ENCODE peak calls at places on chromosomes 12 and 14, in four cellular contexts. N, O, C and D are unnamed samples.

GRCh38 chr12:33703221-33703620 is 263.6 kb upstream of the SYT10 start:
- DNase-seq in N (no peak), O (no peak), C (no peak), D (peak; percentile 48)

GRCh38 chr14:92513204-92513965 is at the start of gene RIN3:
- DNase-seq in N (peak; percentile 46), O (no peak), C (peak; percentile 52), D (no peak)

GRCh38 chr14:71319646-71320045 is 412.4 kb downstream of the PCNX1 start:
- DNase-seq in N (peak; percentile 17), O (peak; percentile 30), C (no peak), D (no peak)

GRCh38 chr12:106645074-106645421 is 62.2 kb downstream of the RFX4 start:
- DNase-seq in N (no peak), O (no peak), C (peak; percentile 18), D (no peak)

GRCh38 chr12:53074999-53075370 is 4.2 kb downstream of the SPRYD3 start:
- DNase-seq in N (peak; percentile 23), O (no peak), C (no peak), D (no peak)

GRCh38 chr14:68297011-68297410 is 477.4 kb downstream of the RAD51B start:
- DNase-seq in N (no peak), O (no peak), C (no peak), D (no peak)

GRCh38 chr12:26028953-26029740 is 70.7 kb downstream of the RASSF8 start:
- DNase-seq in N (peak; percentile 37), O (peak; percentile 25), C (no peak), D (peak; percentile 20)

GRCh38 chr14:68688872-68689371 is 103.9 kb downstream of the ZFP36L1 start:
- DNase-seq in N (peak; percentile 59), O (peak; percentile 36), C (peak; percentile 70), D (no peak)

GRCh38 chr12:57620936-57621496 is 9.8 kb downstream of the ARHGEF25 start:
- DNase-seq in N (no peak), O (no peak), C (no peak), D (no peak)

GRCh38 chr12:20006856-20007255 is 361.5 kb upstream of the PDE3A start:
- DNase-seq in N (no peak), O (no peak), C (no peak), D (no peak)

GRCh38 chr14:54331516-54331915 is 65.3 kb upstream of the CDKN3 start:
- DNase-seq in N (no peak), O (no peak), C (no peak), D (no peak)

GRCh38 chr14:65110525-65110924 is 8.2 kb upstream of the MAX start:
- DNase-seq in N (no peak), O (no peak), C (no peak), D (no peak)

GRCh38 chr14:76193696-76194095 is 42.0 kb downstream of the GPATCH2L start:
- DNase-seq in N (no peak), O (no peak), C (peak; percentile 14), D (peak; percentile 20)

GRCh38 chr12:47361389-47362031 is 281.8 kb upstream of the AMIGO2 start:
- DNase-seq in N (peak; percentile 67), O (no peak), C (no peak), D (peak; percentile 31)

GRCh38 chr12:24255920-24256635 is 306.6 kb upstream of the SOX5 start:
- DNase-seq in N (no peak), O (no peak), C (no peak), D (no peak)

GRCh38 chr12:55687746-55688145 is 20.0 kb downstream of the ITGA7 start:
- DNase-seq in N (no peak), O (no peak), C (no peak), D (no peak)

GRCh38 chr14:96956464-96957239 is 159.5 kb downstream of the VRK1 start:
- DNase-seq in N (no peak), O (no peak), C (no peak), D (no peak)

GRCh38 chr12:113235976-113236375 is 14.7 kb downstream of the TPCN1 start:
- DNase-seq in N (no peak), O (no peak), C (no peak), D (no peak)

GRCh38 chr12:75831413-75831812 is 200.2 kb downstream of the PHLDA1 start:
- DNase-seq in N (no peak), O (no peak), C (peak; percentile 72), D (no peak)

GRCh38 chr14:75822522-75823288 is 159.1 kb downstream of the TGFB3 start:
- DNase-seq in N (peak; percentile 39), O (no peak), C (peak; percentile 91), D (peak; percentile 64)

GRCh38 chr12:67988600-67988999 is 647 bp upstream of the IFNG-AS1 start:
- DNase-seq in N (no peak), O (no peak), C (no peak), D (no peak)

GRCh38 chr12:49609059-49609874 is 3.8 kb upstream of the FAM186B start:
- DNase-seq in N (no peak), O (no peak), C (no peak), D (peak; percentile 48)

GRCh38 chr12:86186449-86186848 is 69.7 kb downstream of the MGAT4C start:
- DNase-seq in N (no peak), O (no peak), C (no peak), D (peak; percentile 2)

GRCh38 chr12:78645956-78646355 is 218.6 kb upstream of the SYT1 start:
- DNase-seq in N (no peak), O (no peak), C (no peak), D (peak; percentile 4)

GRCh38 chr12:94100254-94100653 is 48.1 kb upstream of the PLXNC1 start:
- DNase-seq in N (peak; percentile 70), O (no peak), C (peak; percentile 91), D (peak; percentile 98)

GRCh38 chr12:68403711-68404110 is 71.5 kb upstream of the MDM1 start:
- DNase-seq in N (no peak), O (no peak), C (no peak), D (no peak)

GRCh38 chr12:132322206-132323132 is 6.9 kb downstream of the GALNT9 start:
- DNase-seq in N (no peak), O (no peak), C (no peak), D (no peak)

GRCh38 chr12:89140580-89141236 is 211.6 kb downstream of the DUSP6 start:
- DNase-seq in N (no peak), O (no peak), C (peak; percentile 52), D (no peak)

GRCh38 chr12:92000587-92000986 is 145.1 kb downstream of the BTG1 start:
- DNase-seq in N (no peak), O (no peak), C (peak; percentile 68), D (no peak)

GRCh38 chr12:2772370-2772769 is 22.4 kb upstream of the FKBP4 start:
- DNase-seq in N (no peak), O (no peak), C (no peak), D (no peak)

GRCh38 chr14:68306934-68307758 is 485.7 kb downstream of the ZFP36L1 start:
- DNase-seq in N (no peak), O (no peak), C (peak; percentile 35), D (no peak)

GRCh38 chr12:89217472-89217871 is 134.8 kb downstream of the DUSP6 start:
- DNase-seq in N (no peak), O (no peak), C (no peak), D (peak; percentile 43)

GRCh38 chr12:56337753-56338221 is 897 bp upstream of the IL23A start:
- DNase-seq in N (no peak), O (no peak), C (no peak), D (no peak)

GRCh38 chr12:56763753-56764657 is 881 bp downstream of the HSD17B6 start:
- DNase-seq in N (no peak), O (no peak), C (peak; percentile 52), D (peak; percentile 13)

DNA sequence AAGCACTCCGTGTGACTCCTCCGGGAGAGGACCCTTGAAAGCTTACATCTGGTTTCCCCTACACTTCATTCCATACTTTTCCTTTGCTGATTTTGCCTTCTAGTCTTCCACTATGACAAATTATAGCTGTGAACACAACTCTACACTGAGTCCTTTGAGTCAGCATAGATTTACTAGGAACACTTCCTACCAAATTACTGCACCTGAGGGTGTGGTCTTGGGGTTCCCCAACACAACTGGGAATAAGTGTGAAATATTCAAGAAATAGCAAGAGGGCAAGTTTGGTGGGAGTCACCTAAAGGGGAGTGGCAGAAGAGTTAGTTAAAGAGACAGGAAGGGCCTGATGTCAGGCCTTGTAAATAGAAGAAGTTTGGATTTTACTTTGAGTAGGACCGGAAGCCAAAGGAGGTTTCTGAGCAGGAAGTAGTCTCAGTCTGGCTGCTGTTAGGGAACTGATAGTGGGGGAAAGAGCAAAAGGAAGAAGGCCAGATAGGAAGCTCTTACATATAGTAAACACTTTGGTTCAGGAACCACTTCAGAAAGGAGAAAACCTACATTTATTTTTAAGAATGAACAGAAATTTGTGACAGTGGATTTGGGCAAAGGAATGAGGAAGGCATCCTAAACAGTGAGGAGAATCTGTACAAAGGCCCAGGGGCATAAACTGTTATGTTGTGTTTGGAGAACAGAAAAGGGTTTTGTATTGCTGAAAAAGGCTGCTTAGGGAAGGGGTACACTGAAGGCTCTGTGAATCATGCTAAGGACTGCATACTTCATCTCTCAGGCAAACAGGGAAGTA is 14.3 kb downstream of the SEL1L start:
- DNase-seq in N (no peak), O (no peak), C (no peak), D (no peak)
- H3K27ac ChIP-seq in N (peak overlapping the region; percentile 20), O (no peak overlapping the region), C (no peak overlapping the region), D (no peak overlapping the region)

DNA sequence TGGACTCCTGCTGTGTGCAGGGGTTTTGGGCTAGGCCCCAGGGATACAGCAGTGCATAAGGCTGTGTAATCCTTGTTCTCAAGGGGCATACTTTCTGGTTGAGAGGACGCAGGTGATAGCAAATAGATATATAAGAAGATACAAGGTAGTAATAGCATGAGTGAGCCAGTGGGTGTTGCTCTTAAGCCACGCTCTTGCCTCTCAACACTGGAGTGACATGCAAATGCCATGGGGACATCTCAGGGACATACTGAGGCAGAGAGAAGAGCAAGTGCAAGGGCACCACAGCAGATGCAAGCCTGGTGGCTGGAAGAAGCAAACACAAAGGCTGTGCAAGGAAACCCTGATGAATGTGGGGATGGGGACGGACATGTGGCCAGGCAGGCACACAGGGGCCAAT is 223.3 kb downstream of the CHST11 start:
- DNase-seq in N (no peak), O (peak; percentile 36), C (no peak), D (no peak)
- TF ChIP-seq CTCF in N (no peak), O (peak; percentile 64), C (peak; percentile 20), D (peak; percentile 35)

DNA sequence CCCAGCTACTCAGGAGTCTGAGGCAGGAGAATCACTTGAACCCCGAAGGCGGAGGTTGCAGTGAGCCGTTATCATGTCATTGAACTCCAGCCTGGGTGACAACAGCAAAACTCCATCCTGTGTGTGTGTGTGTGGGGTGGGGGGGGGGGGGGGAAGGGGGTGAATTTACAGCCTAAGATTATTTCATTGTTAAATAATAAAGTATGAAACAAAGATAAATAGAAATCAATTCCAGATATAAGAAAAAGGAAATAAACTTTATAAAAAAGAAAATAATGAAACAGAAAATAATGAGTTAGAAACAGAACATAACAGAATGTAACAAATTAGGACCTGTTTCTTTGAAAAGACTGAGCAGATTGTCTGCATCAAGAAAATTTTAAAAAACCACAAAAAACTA is 83.5 kb downstream of the INSM2 start:
- DNase-seq in N (no peak), O (no peak), C (no peak), D (no peak)
- H3K27me3 ChIP-seq in N (no peaks in the 10 kb centered on the region), O (no peaks in the 10 kb centered on the region), C (no peaks in the 10 kb centered on the region), D (no peaks in the 10 kb centered on the region)

DNA sequence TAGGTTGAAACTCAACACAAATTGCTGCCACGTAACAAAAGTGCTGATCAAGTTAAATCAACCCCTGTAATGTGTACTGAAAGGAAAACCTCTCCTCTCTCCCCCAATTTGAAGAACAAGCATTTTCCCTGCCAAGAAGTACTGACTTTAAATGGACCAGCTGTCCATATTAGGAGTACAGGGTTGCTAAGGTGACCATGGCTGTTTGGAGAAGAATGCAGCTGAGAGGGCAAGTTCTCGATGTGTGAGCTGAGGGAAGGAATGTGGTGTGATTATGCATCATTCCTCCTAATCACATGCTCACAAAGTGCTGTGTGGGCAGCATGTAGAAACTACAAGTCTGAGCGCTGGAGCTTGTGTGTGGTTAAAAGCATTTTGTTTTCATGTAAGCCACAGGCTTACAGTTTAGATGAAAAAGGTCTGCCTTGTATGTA is 50.9 kb upstream of the CCT2 start:
- DNase-seq in N (peak; percentile 69), O (no peak), C (peak; percentile 100), D (peak; percentile 97)
- H3K27ac ChIP-seq in N (peak overlapping the region; percentile 60), O (no peak overlapping the region), C (peak overlapping the region; percentile 92), D (peak overlapping the region; percentile 77)